ENCODE peak calls at places on chromosomes 4 and X, in seven cellular contexts. K is cardiac muscle cell, V is fibroblast of lung, O is upper lobe of right lung, M is AG09309, G is lower lobe of right lung, C is endodermal cell. I is an unnamed sample.
A peak's percentile ranks its signal among the peaks of the same experiment; 100 is the strongest.

GRCh38 chrX:56726609-56727008 is 2.4 kb upstream of the NBDY start:
- DNase-seq in V (peak; percentile 51), O (no peak), K (peak; percentile 66), G (no peak), C (no peak), M (peak; percentile 13), I (peak; percentile 54)

GRCh38 chrX:123087326-123087725 is 96.8 kb upstream of the GRIA3 start:
- DNase-seq in O (no peak), K (no peak), C (no peak), M (peak; percentile 39), G (no peak), V (peak; percentile 17), I (no peak)

GRCh38 chr4:88003261-88003660 is 4.2 kb upstream of the PKD2 start:
- DNase-seq in O (no peak), M (no peak), C (no peak), V (no peak), G (no peak), K (no peak), I (no peak)

GRCh38 chrX:130171446-130172126 is at the start of gene RAB33A:
- DNase-seq in V (peak; percentile 28), K (peak; percentile 29), G (peak; percentile 44), C (peak; percentile 75), O (peak; percentile 64), M (no peak), I (no peak)

GRCh38 chrX:138986866-138987265 is 275.3 kb upstream of the FGF13 start:
- DNase-seq in G (no peak), M (no peak), V (peak; percentile 59), K (no peak), O (no peak), C (no peak), I (peak; percentile 5)

GRCh38 chrX:74537011-74537390 is 77.4 kb downstream of the RLIM start:
- DNase-seq in G (no peak), O (no peak), V (peak; percentile 38), K (peak; percentile 78), C (peak; percentile 68), M (no peak), I (peak; percentile 40)

GRCh38 chrX:129653985-129654651 is 638 bp downstream of the APLN start:
- DNase-seq in O (no peak), K (no peak), G (no peak), V (peak; percentile 29), M (no peak), C (peak; percentile 76), I (no peak)

GRCh38 chr4:98518555-98519267 is 139.7 kb downstream of the TSPAN5 start:
- DNase-seq in G (no peak), C (no peak), V (no peak), K (peak; percentile 14), M (no peak), O (no peak), I (no peak)

GRCh38 chr4:16616981-16617380 is 281.5 kb downstream of the LDB2 start:
- DNase-seq in G (no peak), M (no peak), O (no peak), C (no peak), V (no peak), K (no peak), I (no peak)

GRCh38 chr4:11592276-11592675 is 163.6 kb upstream of the HS3ST1 start:
- DNase-seq in C (no peak), M (no peak), G (no peak), V (no peak), O (no peak), K (no peak), I (no peak)

GRCh38 chrX:64186974-64187761 is 18.3 kb downstream of the AMER1 start:
- DNase-seq in C (no peak), V (no peak), K (no peak), M (no peak), G (no peak), O (no peak), I (no peak)

GRCh38 chrX:21972721-21973120 is 32.2 kb downstream of the SMS start:
- DNase-seq in K (peak; percentile 67), C (no peak), G (no peak), M (no peak), O (no peak), V (peak; percentile 93), I (peak; percentile 84)

GRCh38 chr4:108492816-108493595 is 127.4 kb upstream of the RPL34 start:
- DNase-seq in M (no peak), G (no peak), O (no peak), K (peak; percentile 29), C (peak; percentile 90), V (peak; percentile 14), I (peak; percentile 10)
- TF ChIP-seq CTCF in M (peak; percentile 71), G (peak; percentile 25), O (peak; percentile 24), K (peak; percentile 50), C (peak; percentile 97), V (peak; percentile 60), I (peak; percentile 65)

DNA sequence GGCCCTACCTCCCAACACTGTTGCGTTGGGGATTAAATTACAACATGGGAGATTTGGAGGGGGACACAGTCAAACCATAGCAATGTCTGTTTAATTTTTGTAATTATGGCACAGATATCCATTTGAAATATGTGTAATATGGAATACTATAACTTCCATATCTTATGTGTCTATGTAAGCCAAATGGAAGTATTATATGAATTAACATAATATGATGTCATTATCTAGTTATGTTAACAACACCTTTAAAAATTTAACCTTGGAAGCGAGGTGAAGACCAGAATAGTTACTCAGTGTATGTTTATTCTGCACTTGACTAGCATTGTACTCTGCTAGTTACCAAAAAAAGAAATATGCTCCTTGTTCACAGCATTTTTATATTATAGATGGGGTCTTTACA is 4.3 kb downstream of the SMARCA5 start:
- DNase-seq in G (no peak), V (no peak), C (no peak), K (no peak), M (no peak), O (no peak), I (no peak)
- H3K4me3 ChIP-seq in G (peak overlapping the region; percentile 83), V (no peak overlapping the region), C (peak overlapping the region; percentile 99), K (no peak overlapping the region), M (no peak overlapping the region), O (peak overlapping the region; percentile 82), I (no peak overlapping the region)

GRCh38 chrX:1391707-1392375 is at the start of gene SLC25A6:
- DNase-seq in C (peak; percentile 99), K (peak; percentile 99), M (peak; percentile 79), O (peak; percentile 100), V (peak; percentile 94), G (peak; percentile 99), I (peak; percentile 98)
- TF ChIP-seq CTCF in C (peak; percentile 52), K (peak; percentile 2), M (no peak), O (no peak), V (no peak), G (peak; percentile 23), I (no peak)

GRCh38 chr4:89587364-89587763 is 249.6 kb downstream of the SNCA start:
- DNase-seq in G (no peak), V (no peak), C (no peak), O (no peak), M (no peak), K (no peak), I (no peak)

GRCh38 chr4:89586864-89587263 is 250.1 kb downstream of the SNCA start:
- DNase-seq in K (peak; percentile 45), O (no peak), M (peak; percentile 5), G (no peak), V (peak; percentile 9), C (no peak), I (peak; percentile 35)

GRCh38 chr4:89579776-89580175 is 257.2 kb downstream of the SNCA start:
- DNase-seq in V (peak; percentile 3), M (no peak), O (no peak), G (no peak), C (no peak), K (no peak), I (no peak)

GRCh38 chr4:89586318-89586717 is 250.6 kb downstream of the SNCA start:
- DNase-seq in K (no peak), O (no peak), G (no peak), V (no peak), M (no peak), C (no peak), I (no peak)

GRCh38 chr4:89583106-89583505 is 253.9 kb downstream of the SNCA start:
- DNase-seq in C (no peak), O (no peak), M (no peak), V (no peak), K (no peak), G (no peak), I (no peak)
- H3K4me3 ChIP-seq in C (no peak overlapping the region), O (no peak overlapping the region), M (no peak overlapping the region), V (no peak overlapping the region), K (no peak overlapping the region), G (no peak overlapping the region), I (no peak overlapping the region)

GRCh38 chrX:40552768-40553167 is 28.0 kb upstream of the ATP6AP2 start:
- DNase-seq in C (no peak), K (peak; percentile 10), G (no peak), M (no peak), O (no peak), V (no peak), I (peak; percentile 27)
- TF ChIP-seq CTCF in C (peak; percentile 18), K (no peak), G (peak; percentile 14), M (peak; percentile 34), O (no peak), V (peak; percentile 21), I (peak; percentile 19)

DNA sequence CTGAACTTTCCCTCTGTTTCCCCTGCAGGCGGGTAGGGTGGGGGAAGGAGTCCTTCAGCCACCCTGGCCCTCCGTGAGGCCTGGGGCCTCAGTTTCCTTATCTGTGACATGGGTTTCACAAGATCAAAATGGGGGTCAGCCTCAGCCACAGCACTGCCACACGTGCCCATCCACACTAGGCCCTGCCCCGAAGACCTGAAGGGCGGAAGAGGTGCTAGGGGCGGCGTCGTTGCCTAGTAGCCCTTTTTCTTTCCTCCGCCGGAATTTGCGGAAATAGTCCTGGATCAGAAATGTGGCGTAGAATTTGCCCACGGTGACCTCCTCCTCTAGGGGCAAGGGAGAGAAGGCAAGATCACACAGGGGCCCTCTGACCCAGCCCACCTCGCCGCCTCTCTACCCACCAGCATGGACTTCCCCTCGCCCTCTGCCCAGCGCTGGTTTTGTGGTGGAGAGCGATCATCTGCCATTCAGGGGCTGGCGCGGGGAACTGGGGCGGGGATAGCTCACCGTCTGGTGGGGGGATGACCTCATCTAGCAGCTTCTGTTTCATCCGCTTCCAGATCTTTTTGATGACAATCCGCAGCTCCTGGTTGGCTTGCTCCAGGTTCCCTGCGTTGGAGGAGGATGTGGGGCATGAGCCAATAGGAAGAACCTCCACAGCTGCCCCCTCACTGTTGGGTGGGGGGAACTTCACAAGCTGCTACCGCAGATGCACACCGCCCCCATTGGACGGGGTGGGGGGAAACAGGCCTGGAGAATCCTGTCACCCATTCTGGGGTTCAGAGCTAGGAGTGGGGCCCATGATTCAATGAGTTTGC is 9.7 kb upstream of the SYP start:
- DNase-seq in C (peak; percentile 71), O (no peak), M (no peak), K (no peak), G (no peak), V (no peak), I (no peak)
- H3K4me3 ChIP-seq in C (no peak overlapping the region), O (no peak overlapping the region), M (no peak overlapping the region), K (no peak overlapping the region), G (no peak overlapping the region), V (no peak overlapping the region), I (no peak overlapping the region)